ENCODE peak calls at places on chromosome 11, in seven cellular contexts. K is skeletal muscle cell; X is fibroblast of villous mesenchyme; M is ecto neural progenitor cell; C is progenitor cell of endocrine pancreas; D is stimulated activated CD8-positive, alpha-beta memory T cell treated with anti-CD3 and anti-CD28 coated beads, Interleukin-2, amount 100 ng/mL, for 48 hours; F is LoVo. W is an unnamed sample.
A peak's percentile ranks its signal among the peaks of the same experiment; 100 is the strongest.

GRCh38 chr11:110087820-110088534 is 5.2 kb upstream of the ZC3H12C start:
- DNase-seq in M (no peak), D (no peak), C (no peak), X (peak; percentile 45), K (peak; percentile 49), F (no peak), W (no peak)

GRCh38 chr11:86559311-86559945 is 113.0 kb downstream of the ME3 start:
- DNase-seq in X (peak; percentile 82), D (no peak), C (no peak), F (peak; percentile 20), K (peak; percentile 70), M (no peak), W (no peak)

GRCh38 chr11:16986434-16987204 is 27.6 kb downstream of the PLEKHA7 start:
- DNase-seq in C (no peak), D (peak; percentile 24), F (peak; percentile 83), M (no peak), K (no peak), X (no peak), W (no peak)

GRCh38 chr11:19567996-19568395 is 144.6 kb upstream of the NAV2 start:
- DNase-seq in X (no peak), K (no peak), D (no peak), M (no peak), C (no peak), F (no peak), W (no peak)

GRCh38 chr11:1493650-1494244 is 7.2 kb upstream of the MOB2 start:
- DNase-seq in F (no peak), K (no peak), C (no peak), D (no peak), M (no peak), X (no peak), W (no peak)

GRCh38 chr11:86919557-86920210 is 35.5 kb downstream of the FZD4 start:
- DNase-seq in C (no peak), D (no peak), F (peak; percentile 31), M (no peak), K (peak; percentile 49), X (peak; percentile 82), W (no peak)

GRCh38 chr11:4607111-4607510 is 920 bp downstream of the TRIM68 start:
- DNase-seq in M (no peak), D (no peak), F (no peak), X (peak; percentile 9), C (no peak), K (no peak), W (no peak)

GRCh38 chr11:114207096-114207495 is 89.1 kb upstream of the NNMT start:
- DNase-seq in C (no peak), M (no peak), X (no peak), K (no peak), D (no peak), F (no peak), W (no peak)

GRCh38 chr11:22779850-22780249 is 49.8 kb downstream of the SVIP start:
- DNase-seq in M (no peak), D (no peak), C (no peak), K (no peak), X (no peak), F (no peak), W (no peak)

GRCh38 chr11:412641-413119 is 2.1 kb downstream of the SIGIRR start:
- DNase-seq in C (no peak), K (no peak), X (no peak), F (no peak), M (no peak), D (no peak), W (no peak)

GRCh38 chr11:23288001-23288783 is 427.9 kb upstream of the CCDC179 start:
- DNase-seq in X (peak; percentile 83), M (no peak), F (no peak), D (no peak), C (no peak), K (peak; percentile 88), W (no peak)

GRCh38 chr11:119416606-119417580 is 6.1 kb downstream of the THY1 start:
- DNase-seq in M (no peak), D (no peak), K (no peak), F (no peak), C (no peak), X (peak; percentile 18), W (no peak)

GRCh38 chr11:11895672-11896071 is 53.9 kb downstream of the USP47 start:
- DNase-seq in K (no peak), F (no peak), X (no peak), D (no peak), M (no peak), C (no peak), W (no peak)

GRCh38 chr11:76120513-76121081 is 85.7 kb downstream of the WNT11 start:
- DNase-seq in X (peak; percentile 53), D (no peak), K (no peak), F (no peak), M (no peak), C (no peak), W (no peak)

GRCh38 chr11:12281571-12282478 is 95.5 kb upstream of the PARVA start:
- DNase-seq in D (peak; percentile 48), M (peak; percentile 89), X (peak; percentile 82), F (peak; percentile 78), C (peak; percentile 82), K (peak; percentile 45), W (peak; percentile 79)

GRCh38 chr11:131661137-131661536 is 290.7 kb downstream of the NTM start:
- DNase-seq in F (no peak), K (no peak), X (no peak), C (no peak), M (no peak), D (no peak), W (no peak)

GRCh38 chr11:11996321-11997174 is 11.9 kb downstream of the DKK3 start:
- DNase-seq in X (no peak), M (peak; percentile 23), C (no peak), K (no peak), F (no peak), D (no peak), W (no peak)

GRCh38 chr11:111977141-111978027 is 40.2 kb downstream of the DIXDC1 start:
- DNase-seq in X (no peak), M (peak; percentile 79), C (peak; percentile 35), K (no peak), F (no peak), D (peak; percentile 4), W (no peak)

GRCh38 chr11:5930614-5931013 is 11.4 kb upstream of the OR56A3 start:
- DNase-seq in D (no peak), K (no peak), X (no peak), M (no peak), F (no peak), C (no peak), W (no peak)

GRCh38 chr11:78840623-78841022 is 266.0 kb upstream of the NARS2 start:
- DNase-seq in D (no peak), K (peak; percentile 47), X (peak; percentile 64), M (no peak), F (no peak), C (no peak), W (no peak)

GRCh38 chr11:118180300-118180703 is 3.9 kb upstream of the SCN2B start:
- DNase-seq in F (no peak), K (no peak), M (peak; percentile 81), D (no peak), C (no peak), X (no peak), W (no peak)

GRCh38 chr11:95138448-95138847 is 48.8 kb downstream of the ENDOD1 start:
- DNase-seq in C (no peak), X (peak; percentile 63), M (no peak), F (no peak), D (no peak), K (no peak), W (no peak)

GRCh38 chr11:108543316-108543955 is 45.3 kb upstream of the POGLUT3 start:
- DNase-seq in K (no peak), C (no peak), M (no peak), X (no peak), F (no peak), D (no peak), W (no peak)

GRCh38 chr11:60251485-60252207 is 8.7 kb upstream of the MS4A4E start:
- DNase-seq in D (peak; percentile 6), X (peak; percentile 19), C (peak; percentile 24), F (peak; percentile 43), K (no peak), M (peak; percentile 49), W (no peak)

GRCh38 chr11:85725510-85726258 is 39.7 kb upstream of the CCDC89 start:
- DNase-seq in K (peak; percentile 71), X (peak; percentile 88), C (no peak), D (no peak), F (peak; percentile 63), M (no peak), W (no peak)

GRCh38 chr11:30879322-30880020 is 293.3 kb upstream of the MPPED2 start:
- DNase-seq in F (no peak), K (no peak), D (no peak), X (no peak), C (no peak), M (no peak), W (no peak)

GRCh38 chr11:63911440-63911839 is 5.5 kb downstream of the RCOR2 start:
- DNase-seq in X (no peak), M (peak; percentile 71), C (no peak), F (no peak), K (no peak), D (no peak), W (no peak)

GRCh38 chr11:6640985-6641701 is 14.5 kb downstream of the DCHS1 start:
- DNase-seq in X (no peak), M (no peak), C (no peak), K (no peak), F (no peak), D (no peak), W (no peak)

GRCh38 chr11:117107701-117108590 is 9.7 kb upstream of the SIK3 start:
- DNase-seq in C (no peak), X (peak; percentile 79), M (no peak), F (no peak), D (no peak), K (no peak), W (no peak)

GRCh38 chr11:2358754-2359444 is 18.2 kb upstream of the CD81 start:
- DNase-seq in F (no peak), X (no peak), K (no peak), M (no peak), D (no peak), C (no peak), W (no peak)

GRCh38 chr11:70002433-70002832 is 75.7 kb upstream of the ANO1 start:
- DNase-seq in D (no peak), X (no peak), C (no peak), M (no peak), K (no peak), F (no peak), W (no peak)

GRCh38 chr11:107590460-107591097 is 368 bp upstream of the ELMOD1 start:
- DNase-seq in C (no peak), D (no peak), M (no peak), K (no peak), F (no peak), X (no peak), W (no peak)

GRCh38 chr11:17718015-17718414 is 1.4 kb upstream of the MYOD1 start:
- DNase-seq in K (no peak), M (no peak), C (no peak), D (no peak), X (no peak), F (no peak), W (no peak)

GRCh38 chr11:36191941-36192340 is 97.3 kb downstream of the COMMD9 start:
- DNase-seq in C (no peak), F (no peak), X (no peak), K (no peak), D (no peak), M (no peak), W (no peak)

GRCh38 chr11:113880966-113881365 is 5.6 kb upstream of the USP28 start:
- DNase-seq in D (no peak), X (no peak), C (no peak), M (no peak), F (no peak), K (no peak), W (no peak)

GRCh38 chr11:69126286-69126685 is 29.4 kb upstream of the SMIM38 start:
- DNase-seq in X (no peak), C (no peak), F (no peak), K (no peak), D (no peak), M (peak; percentile 42), W (no peak)

GRCh38 chr11:33869511-33870422 is 22.1 kb downstream of the LMO2 start:
- DNase-seq in F (peak; percentile 38), C (peak; percentile 28), K (no peak), X (peak; percentile 17), M (no peak), D (no peak), W (no peak)

GRCh38 chr11:2212411-2213251 is 41.0 kb upstream of the TH start:
- DNase-seq in C (peak; percentile 9), F (no peak), K (no peak), X (no peak), D (no peak), M (peak; percentile 49), W (no peak)